ENCODE peak calls at places on chromosomes 3 and 15, in nine cellular contexts. P is brain microvascular endothelial cell, T is IMR-90, D is adrenal gland, B is mammary epithelial cell, I is endothelial cell of umbilical vein, C is ovary, W is PC-9, V is uterus. X is an unnamed sample.

GRCh38 chr3:183548262-183548769 is 7.2 kb downstream of the KLHL6 start:
- DNase-seq in P (peak; percentile 96), T (peak; percentile 72), D (no peak), B (peak; percentile 88), I (peak; percentile 94), C (no peak), W (peak; percentile 75), V (no peak), X (no peak)

GRCh38 chr3:16865335-16865734 is 19.4 kb upstream of the PLCL2 start:
- DNase-seq in P (no peak), T (no peak), D (no peak), B (no peak), I (no peak), C (no peak), W (no peak), V (no peak), X (no peak)

GRCh38 chr3:127424766-127425504 is 137.1 kb upstream of the PRR20G start:
- DNase-seq in P (no peak), T (no peak), D (no peak), B (no peak), I (no peak), C (no peak), W (no peak), V (peak; percentile 5), X (no peak)

GRCh38 chr3:43894176-43895049 is 203.7 kb downstream of the ABHD5 start:
- DNase-seq in P (peak; percentile 41), T (peak; percentile 68), D (no peak), B (peak; percentile 27), I (peak; percentile 77), C (peak; percentile 84), W (no peak), V (peak; percentile 15), X (peak; percentile 85)

GRCh38 chr15:100687532-100688215 is 85.3 kb downstream of the ASB7 start:
- DNase-seq in P (peak; percentile 70), T (peak; percentile 86), D (no peak), B (peak; percentile 17), I (no peak), C (peak; percentile 42), W (peak; percentile 90), V (peak; percentile 81), X (no peak)

GRCh38 chr3:151410891-151411559 is 26.5 kb upstream of the P2RY12 start:
- DNase-seq in P (peak; percentile 19), T (peak; percentile 60), D (no peak), B (no peak), I (no peak), C (no peak), W (no peak), V (no peak), X (no peak)

GRCh38 chr15:66653852-66654251 is 48.2 kb upstream of the SMAD6 start:
- DNase-seq in P (no peak), T (no peak), D (no peak), B (no peak), I (no peak), C (no peak), W (no peak), V (no peak), X (no peak)

GRCh38 chr15:32833323-32833944 is 115.6 kb downstream of the GREM1 start:
- DNase-seq in P (no peak), T (peak; percentile 68), D (no peak), B (peak; percentile 35), I (peak; percentile 45), C (no peak), W (no peak), V (no peak), X (no peak)

GRCh38 chr3:58492385-58492970 is 582 bp downstream of the KCTD6 start:
- DNase-seq in P (no peak), T (no peak), D (no peak), B (no peak), I (peak; percentile 34), C (no peak), W (no peak), V (no peak), X (no peak)

GRCh38 chr3:183430325-183430957 is 2.0 kb upstream of the MCF2L2 start:
- DNase-seq in P (no peak), T (no peak), D (no peak), B (no peak), I (no peak), C (no peak), W (no peak), V (no peak), X (no peak)

DNA sequence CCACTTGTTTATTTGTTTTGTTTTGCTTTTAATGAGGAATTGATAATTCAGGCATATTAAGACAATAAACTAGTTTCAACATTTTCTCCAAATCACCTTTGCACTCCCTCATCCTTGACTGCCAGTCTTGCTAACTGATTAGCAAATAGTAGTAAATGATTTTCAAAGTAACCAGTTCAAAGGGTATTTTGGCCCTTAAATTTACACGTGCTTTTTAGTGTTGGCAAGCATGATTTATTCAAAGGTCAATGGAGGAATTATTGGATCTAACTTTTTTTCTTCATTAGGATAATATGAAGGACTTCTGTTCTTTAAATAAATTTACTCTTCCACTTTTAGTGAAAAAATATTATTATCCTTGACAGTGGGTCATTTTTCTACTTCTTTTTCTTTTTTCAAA is 53.8 kb downstream of the BCHE start:
- DNase-seq in P (no peak), T (no peak), D (no peak), B (no peak), I (no peak), C (no peak), W (no peak), V (no peak), X (no peak)
- H3K27me3 ChIP-seq in P (no peaks in the 10 kb centered on the region), T (no peaks in the 10 kb centered on the region), D (no peaks in the 10 kb centered on the region), B (no peaks in the 10 kb centered on the region), I (no peaks in the 10 kb centered on the region), C (no peaks in the 10 kb centered on the region), W (no peaks in the 10 kb centered on the region), V (no peaks in the 10 kb centered on the region), X (no peaks in the 10 kb centered on the region)

GRCh38 chr15:76164602-76165001 is 104.8 kb downstream of the TMEM266 start:
- DNase-seq in P (no peak), T (no peak), D (no peak), B (no peak), I (no peak), C (no peak), W (no peak), V (no peak), X (no peak)

GRCh38 chr15:76163429-76164020 is 103.7 kb downstream of the TMEM266 start:
- DNase-seq in P (no peak), T (peak; percentile 79), D (peak; percentile 94), B (no peak), I (no peak), C (peak; percentile 79), W (no peak), V (peak; percentile 43), X (peak; percentile 73)

GRCh38 chr15:76161153-76162049 is 101.6 kb downstream of the TMEM266 start:
- DNase-seq in P (no peak), T (no peak), D (peak; percentile 79), B (no peak), I (no peak), C (no peak), W (no peak), V (no peak), X (no peak)

GRCh38 chr15:76162050-76162425 is 102.3 kb downstream of the TMEM266 start:
- DNase-seq in P (no peak), T (no peak), D (peak; percentile 76), B (no peak), I (no peak), C (no peak), W (no peak), V (no peak), X (no peak)

DNA sequence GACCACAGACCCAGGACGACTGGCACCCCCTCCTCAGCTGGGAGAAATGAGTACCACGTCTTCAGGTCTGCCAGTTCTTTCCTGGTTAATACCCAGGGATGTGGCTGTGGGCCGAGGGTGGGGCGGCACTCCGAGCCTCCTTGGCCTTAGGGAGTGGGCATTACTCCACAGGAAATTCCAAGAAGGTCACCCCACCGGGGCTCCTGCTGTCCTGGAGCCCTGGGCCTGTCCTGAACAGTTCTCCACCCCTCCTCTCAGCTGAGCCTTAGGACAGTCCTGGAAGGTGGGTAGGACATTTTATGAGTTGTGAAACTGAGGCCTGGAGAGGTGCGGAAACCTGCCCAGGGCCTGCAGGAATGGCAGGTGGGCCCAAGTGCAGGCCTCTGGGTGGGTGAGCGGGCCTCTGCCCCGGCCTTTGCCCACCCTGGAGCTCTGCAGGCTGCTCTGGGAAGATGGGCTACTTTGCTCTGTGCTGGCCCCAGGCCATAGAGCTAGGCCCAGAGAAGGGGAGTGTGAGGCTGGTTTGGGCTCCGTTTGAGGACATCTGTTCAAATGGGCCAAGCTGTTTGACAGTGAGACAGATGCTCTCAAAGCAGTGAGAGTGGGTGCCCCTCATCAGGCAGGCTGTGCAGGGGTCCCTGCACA is 103.1 kb downstream of the TMEM266 start:
- DNase-seq in P (no peak), T (no peak), D (peak; percentile 16), B (no peak), I (no peak), C (peak; percentile 46), W (no peak), V (no peak), X (no peak)
- H3K27me3 ChIP-seq in P (no peaks in the 10 kb centered on the region), T (no peaks in the 10 kb centered on the region), D (no peaks in the 10 kb centered on the region), B (no peaks in the 10 kb centered on the region), I (no peaks in the 10 kb centered on the region), C (no peaks in the 10 kb centered on the region), W (no peaks in the 10 kb centered on the region), V (no peaks in the 10 kb centered on the region), X (no peaks in the 10 kb centered on the region)

GRCh38 chr15:60760646-60761504 is 281.9 kb upstream of the ICE2 start:
- DNase-seq in P (peak; percentile 45), T (peak; percentile 65), D (no peak), B (peak; percentile 66), I (no peak), C (no peak), W (no peak), V (no peak), X (no peak)

GRCh38 chr15:60761505-60761845 is 282.5 kb upstream of the ICE2 start:
- DNase-seq in P (no peak), T (no peak), D (no peak), B (no peak), I (no peak), C (no peak), W (no peak), V (no peak), X (no peak)

GRCh38 chr15:60764408-60764963 is 285.5 kb upstream of the ICE2 start:
- DNase-seq in P (no peak), T (no peak), D (peak; percentile 25), B (no peak), I (peak; percentile 48), C (no peak), W (no peak), V (no peak), X (no peak)

GRCh38 chr15:60763668-60764067 is 284.7 kb upstream of the ICE2 start:
- DNase-seq in P (no peak), T (no peak), D (no peak), B (no peak), I (no peak), C (no peak), W (no peak), V (no peak), X (no peak)

DNA sequence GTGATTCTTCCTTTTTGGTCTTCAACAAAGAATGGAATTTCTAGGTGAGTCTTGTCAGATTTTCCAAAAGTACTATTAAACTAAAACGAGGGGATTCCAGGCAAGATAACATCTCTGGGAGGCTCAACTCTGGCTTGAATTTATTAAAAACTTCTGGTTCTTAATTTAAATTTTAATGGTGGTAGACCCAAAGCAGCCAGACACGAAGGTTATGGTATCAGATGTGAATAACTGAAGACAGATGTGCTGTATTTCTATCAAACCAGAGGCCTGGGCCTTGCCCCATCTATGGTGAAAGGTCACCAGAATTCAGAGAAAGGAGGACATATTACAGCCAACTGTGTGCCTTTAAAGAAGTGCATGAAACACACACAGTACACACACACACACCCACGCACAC is 283.2 kb upstream of the ICE2 start:
- DNase-seq in P (no peak), T (no peak), D (no peak), B (no peak), I (no peak), C (no peak), W (no peak), V (no peak), X (no peak)
- H3K27me3 ChIP-seq in P (no peaks in the 10 kb centered on the region), T (peaks cover 2% of the 10 kb centered on the region), D (no peaks in the 10 kb centered on the region), B (peaks cover 2% of the 10 kb centered on the region), I (no peaks in the 10 kb centered on the region), C (no peaks in the 10 kb centered on the region), W (no peaks in the 10 kb centered on the region), V (no peaks in the 10 kb centered on the region), X (no peaks in the 10 kb centered on the region)

GRCh38 chr15:88568589-88568988 is 22.1 kb upstream of the DET1 start:
- DNase-seq in P (no peak), T (no peak), D (no peak), B (no peak), I (no peak), C (no peak), W (no peak), V (no peak), X (no peak)
- H3K27me3 ChIP-seq in P (no peaks in the 10 kb centered on the region), T (peaks cover 3% of the 10 kb centered on the region), D (no peaks in the 10 kb centered on the region), B (no peaks in the 10 kb centered on the region), I (no peaks in the 10 kb centered on the region), C (no peaks in the 10 kb centered on the region), W (peaks cover 68% of the 10 kb centered on the region), V (no peaks in the 10 kb centered on the region), X (no peaks in the 10 kb centered on the region)

X was measured in testis.